ENCODE peak calls at places on chromosomes 6 and 20, in seven cellular contexts. T is stimulated activated CD8-positive, alpha-beta memory T cell treated with anti-CD3 and anti-CD28 coated beads, Interleukin-7, amount 100 ng/mL, for 1 hour; Z is CD8-positive, alpha-beta T cell; E is H54; D is T-helper 17 cell; J is CD14-positive monocyte; N is activated CD4-positive, alpha-beta T cell treated with anti-CD3 and anti-CD28 coated beads, Interleukin-2, amount 50 U/mL, for 4 hours. L is an unnamed sample.

GRCh38 chr6:25560851-25561250 is 91.2 kb upstream of the SCGN start:
- DNase-seq in T (no peak), Z (no peak), E (no peak), D (no peak), J (no peak), N (no peak), L (no peak)

GRCh38 chr6:66183982-66184555 is 477.0 kb upstream of the EYS start:
- DNase-seq in T (no peak), Z (no peak), E (no peak), D (no peak), J (no peak), N (no peak), L (no peak)

GRCh38 chr20:58361549-58361948 is 27.5 kb upstream of the VAPB start:
- DNase-seq in T (no peak), Z (no peak), E (no peak), D (no peak), J (no peak), N (no peak), L (no peak)

GRCh38 chr20:25497586-25498279 is 87.6 kb downstream of the NINL start:
- DNase-seq in T (no peak), Z (no peak), E (no peak), D (no peak), J (no peak), N (no peak), L (no peak)

GRCh38 chr6:81515562-81516453 is 236.7 kb downstream of the TENT5A start:
- DNase-seq in T (no peak), Z (no peak), E (no peak), D (no peak), J (no peak), N (no peak), L (no peak)

GRCh38 chr20:48064929-48065328 is 279.6 kb upstream of the SULF2 start:
- DNase-seq in T (no peak), Z (no peak), E (no peak), D (no peak), J (no peak), N (no peak), L (no peak)

GRCh38 chr6:14540859-14541540 is 423.4 kb downstream of the CD83 start:
- DNase-seq in T (no peak), Z (no peak), E (no peak), D (no peak), J (no peak), N (no peak), L (no peak)

GRCh38 chr6:50843842-50844241 is 25.2 kb downstream of the TFAP2B start:
- DNase-seq in T (no peak), Z (no peak), E (no peak), D (no peak), J (no peak), N (no peak), L (no peak)

GRCh38 chr20:61043681-61044080 is 208.4 kb upstream of the CDH4 start:
- DNase-seq in T (no peak), Z (no peak), E (no peak), D (no peak), J (no peak), N (no peak), L (no peak)

GRCh38 chr6:24719125-24719931 is at the start of gene C6orf62:
- DNase-seq in T (peak; percentile 19), Z (peak; percentile 21), E (no peak), D (peak; percentile 20), J (peak; percentile 55), N (peak; percentile 40), L (no peak)

GRCh38 chr6:25971187-25971811 is 8.7 kb downstream of the TRIM38 start:
- DNase-seq in T (no peak), Z (no peak), E (peak; percentile 48), D (no peak), J (no peak), N (no peak), L (no peak)

GRCh38 chr6:246349-246748 is 45.9 kb upstream of the DUSP22 start:
- DNase-seq in T (no peak), Z (no peak), E (no peak), D (no peak), J (peak; percentile 63), N (no peak), L (no peak)

GRCh38 chr6:112149719-112150263 is 62.4 kb downstream of the FAM229B start:
- DNase-seq in T (no peak), Z (no peak), E (no peak), D (no peak), J (no peak), N (no peak), L (no peak)